ENCODE peak calls at places on chromosomes 4 and X, in five cellular contexts. One of them, this sample, is unnamed.

GRCh38 chrX:153420851-153421599 is 9.8 kb downstream of the ZFP92 start:
- DNase-seq in OCI-LY7: no peak
- DNase-seq in suprapubic skin: no peak
- DNase-seq in stomach: no peak
- DNase-seq in effector memory CD4-positive, alpha-beta T cell: no peak
- DNase-seq in this sample: no peak

GRCh38 chr4:87832669-87833068 is at the start of gene MEPE:
- DNase-seq in effector memory CD4-positive, alpha-beta T cell: no peak
- DNase-seq in suprapubic skin: no peak
- DNase-seq in stomach: no peak
- DNase-seq in OCI-LY7: no peak
- DNase-seq in this sample: no peak

GRCh38 chrX:11423362-11423818 is 130.2 kb downstream of the AMELX start:
- DNase-seq in stomach: peak; percentile 29
- DNase-seq in suprapubic skin: no peak
- DNase-seq in OCI-LY7: peak; percentile 21
- DNase-seq in effector memory CD4-positive, alpha-beta T cell: no peak
- DNase-seq in this sample: no peak

GRCh38 chrX:102892103-102892502 is 45.0 kb upstream of the RAB40AL start:
- DNase-seq in stomach: no peak
- DNase-seq in OCI-LY7: no peak
- DNase-seq in effector memory CD4-positive, alpha-beta T cell: no peak
- DNase-seq in suprapubic skin: no peak
- DNase-seq in this sample: no peak

GRCh38 chrX:102008901-102009300 is 77.1 kb upstream of the ZMAT1 start:
- DNase-seq in effector memory CD4-positive, alpha-beta T cell: no peak
- DNase-seq in suprapubic skin: no peak
- DNase-seq in OCI-LY7: no peak
- DNase-seq in stomach: no peak
- DNase-seq in this sample: no peak

GRCh38 chr4:83255584-83255983 is 29.0 kb downstream of the COQ2 start:
- DNase-seq in OCI-LY7: no peak
- DNase-seq in stomach: no peak
- DNase-seq in effector memory CD4-positive, alpha-beta T cell: no peak
- DNase-seq in suprapubic skin: no peak
- DNase-seq in this sample: no peak

GRCh38 chr4:101199507-101200285 is 147.6 kb downstream of the PPP3CA start:
- DNase-seq in stomach: no peak
- DNase-seq in OCI-LY7: no peak
- DNase-seq in suprapubic skin: no peak
- DNase-seq in effector memory CD4-positive, alpha-beta T cell: no peak
- DNase-seq in this sample: no peak

GRCh38 chrX:9396930-9397329 is 67.9 kb upstream of the TBL1X start:
- DNase-seq in effector memory CD4-positive, alpha-beta T cell: no peak
- DNase-seq in OCI-LY7: no peak
- DNase-seq in stomach: no peak
- DNase-seq in suprapubic skin: no peak
- DNase-seq in this sample: no peak

GRCh38 chr4:95984081-95984480 is 144.2 kb downstream of the PDHA2 start:
- DNase-seq in OCI-LY7: no peak
- DNase-seq in effector memory CD4-positive, alpha-beta T cell: no peak
- DNase-seq in suprapubic skin: no peak
- DNase-seq in stomach: no peak
- DNase-seq in this sample: no peak

GRCh38 chrX:155563099-155563498 is 49.7 kb downstream of the TMLHE start:
- DNase-seq in OCI-LY7: no peak
- DNase-seq in suprapubic skin: no peak
- DNase-seq in effector memory CD4-positive, alpha-beta T cell: no peak
- DNase-seq in stomach: no peak
- DNase-seq in this sample: no peak

GRCh38 chrX:2610246-2611170 is 80.6 kb upstream of the CD99 start:
- DNase-seq in effector memory CD4-positive, alpha-beta T cell: no peak
- DNase-seq in OCI-LY7: no peak
- DNase-seq in stomach: no peak
- DNase-seq in suprapubic skin: no peak
- DNase-seq in this sample: no peak

GRCh38 chr4:55055529-55055928 is 69.9 kb downstream of the KDR start:
- DNase-seq in OCI-LY7: no peak
- DNase-seq in stomach: no peak
- DNase-seq in effector memory CD4-positive, alpha-beta T cell: no peak
- DNase-seq in suprapubic skin: no peak
- DNase-seq in this sample: no peak

GRCh38 chrX:41116948-41117347 is 31.7 kb downstream of the USP9X start:
- DNase-seq in suprapubic skin: no peak
- DNase-seq in OCI-LY7: peak; percentile 39
- DNase-seq in effector memory CD4-positive, alpha-beta T cell: no peak
- DNase-seq in stomach: no peak
- DNase-seq in this sample: no peak

GRCh38 chr4:142446965-142447474 is 399.1 kb downstream of the INPP4B start:
- DNase-seq in stomach: no peak
- DNase-seq in suprapubic skin: no peak
- DNase-seq in OCI-LY7: no peak
- DNase-seq in effector memory CD4-positive, alpha-beta T cell: no peak
- DNase-seq in this sample: no peak

GRCh38 chrX:333611-334311 is 15.2 kb upstream of the GTPBP6 start:
- DNase-seq in stomach: no peak
- DNase-seq in suprapubic skin: no peak
- DNase-seq in OCI-LY7: no peak
- DNase-seq in effector memory CD4-positive, alpha-beta T cell: no peak
- DNase-seq in this sample: no peak

GRCh38 chrX:19846995-19847790 is 40.2 kb downstream of the SH3KBP1 start:
- DNase-seq in effector memory CD4-positive, alpha-beta T cell: no peak
- DNase-seq in stomach: no peak
- DNase-seq in OCI-LY7: no peak
- DNase-seq in suprapubic skin: no peak
- DNase-seq in this sample: peak; percentile 57

GRCh38 chr4:88799900-88800299 is 102.3 kb upstream of the NAP1L5 start:
- DNase-seq in stomach: no peak
- DNase-seq in suprapubic skin: no peak
- DNase-seq in OCI-LY7: no peak
- DNase-seq in effector memory CD4-positive, alpha-beta T cell: no peak
- DNase-seq in this sample: no peak

GRCh38 chrX:65871671-65872311 is 168.1 kb downstream of the VSIG4 start:
- DNase-seq in suprapubic skin: no peak
- DNase-seq in OCI-LY7: peak; percentile 20
- DNase-seq in stomach: no peak
- DNase-seq in effector memory CD4-positive, alpha-beta T cell: no peak
- DNase-seq in this sample: no peak

GRCh38 chrX:54923376-54923775 is 2.8 kb downstream of the TRO start:
- DNase-seq in effector memory CD4-positive, alpha-beta T cell: no peak
- DNase-seq in stomach: no peak
- DNase-seq in OCI-LY7: no peak
- DNase-seq in suprapubic skin: no peak
- DNase-seq in this sample: no peak

GRCh38 chrX:12421918-12422317 is 283.6 kb downstream of the FRMPD4 start:
- DNase-seq in suprapubic skin: no peak
- DNase-seq in OCI-LY7: no peak
- DNase-seq in effector memory CD4-positive, alpha-beta T cell: no peak
- DNase-seq in stomach: no peak
- DNase-seq in this sample: no peak

GRCh38 chrX:100404851-100405250 is 5.2 kb downstream of the PCDH19 start:
- DNase-seq in stomach: no peak
- DNase-seq in suprapubic skin: no peak
- DNase-seq in effector memory CD4-positive, alpha-beta T cell: no peak
- DNase-seq in OCI-LY7: no peak
- DNase-seq in this sample: no peak
- H3K4me3 ChIP-seq in stomach: no peak overlapping the region
- H3K4me3 ChIP-seq in suprapubic skin: no peak overlapping the region
- H3K4me3 ChIP-seq in effector memory CD4-positive, alpha-beta T cell: no peak overlapping the region
- H3K4me3 ChIP-seq in OCI-LY7: no peak overlapping the region
- H3K4me3 ChIP-seq in this sample: no peak overlapping the region

GRCh38 chr4:110621839-110622751 is 782 bp downstream of the PITX2 start:
- DNase-seq in OCI-LY7: peak; percentile 36
- DNase-seq in stomach: no peak
- DNase-seq in effector memory CD4-positive, alpha-beta T cell: no peak
- DNase-seq in suprapubic skin: no peak
- DNase-seq in this sample: peak; percentile 66

GRCh38 chr4:110621328-110621812 is 1.5 kb downstream of the PITX2 start:
- DNase-seq in stomach: no peak
- DNase-seq in OCI-LY7: peak; percentile 32
- DNase-seq in suprapubic skin: no peak
- DNase-seq in effector memory CD4-positive, alpha-beta T cell: no peak
- DNase-seq in this sample: no peak

GRCh38 chr4:110619001-110619350 is 3.9 kb downstream of the PITX2 start:
- DNase-seq in effector memory CD4-positive, alpha-beta T cell: no peak
- DNase-seq in OCI-LY7: no peak
- DNase-seq in stomach: no peak
- DNase-seq in suprapubic skin: no peak
- DNase-seq in this sample: no peak

GRCh38 chr4:110619401-110620247 is 3.3 kb downstream of the PITX2 start:
- DNase-seq in stomach: no peak
- DNase-seq in effector memory CD4-positive, alpha-beta T cell: no peak
- DNase-seq in OCI-LY7: no peak
- DNase-seq in suprapubic skin: no peak
- DNase-seq in this sample: no peak

GRCh38 chr4:110620352-110621327 is 2.2 kb downstream of the PITX2 start:
- DNase-seq in stomach: no peak
- DNase-seq in OCI-LY7: peak; percentile 67
- DNase-seq in suprapubic skin: no peak
- DNase-seq in effector memory CD4-positive, alpha-beta T cell: no peak
- DNase-seq in this sample: peak; percentile 63
- H3K4me3 ChIP-seq in stomach: peak overlapping the region; percentile 44
- H3K4me3 ChIP-seq in OCI-LY7: peak overlapping the region; percentile 75
- H3K4me3 ChIP-seq in suprapubic skin: peak overlapping the region; percentile 54
- H3K4me3 ChIP-seq in effector memory CD4-positive, alpha-beta T cell: peak overlapping the region; percentile 29
- H3K4me3 ChIP-seq in this sample: peak overlapping the region; percentile 77

DNA sequence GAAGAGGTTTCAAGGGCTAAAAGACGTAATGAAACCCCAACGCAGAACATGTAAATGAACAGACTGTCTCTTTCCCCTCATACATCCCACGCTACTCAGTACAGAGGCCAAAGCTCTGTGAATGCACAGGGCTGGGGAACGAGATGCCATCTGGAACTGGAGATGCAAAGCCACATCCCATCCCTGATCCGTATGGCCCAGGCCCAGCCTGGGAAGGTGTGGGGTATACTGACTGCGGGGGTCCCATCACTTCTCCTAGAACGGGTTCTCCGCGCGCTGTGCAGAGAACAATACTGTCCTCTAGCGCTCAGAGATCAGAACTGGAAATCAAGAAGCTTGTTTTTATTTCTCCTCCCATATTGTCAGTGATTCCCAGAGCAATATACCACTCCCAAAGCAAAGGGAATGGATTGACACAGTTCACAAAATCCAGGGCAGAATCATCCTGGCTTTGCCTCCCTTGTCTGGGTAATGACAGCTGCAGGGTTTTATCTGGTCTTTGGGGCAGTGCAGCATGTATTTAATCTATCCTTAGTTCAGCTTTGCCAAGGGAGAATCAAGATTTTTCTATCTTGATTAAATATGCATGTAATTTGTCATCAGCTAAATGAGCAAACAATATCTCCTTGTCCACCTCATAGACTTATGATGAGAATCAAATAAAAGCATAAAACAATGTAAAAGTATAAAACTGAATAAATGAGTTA is 47.3 kb upstream of the TLR3 start:
- DNase-seq in OCI-LY7: peak; percentile 44
- DNase-seq in suprapubic skin: no peak
- DNase-seq in effector memory CD4-positive, alpha-beta T cell: no peak
- DNase-seq in stomach: no peak
- DNase-seq in this sample: no peak
- H3K4me3 ChIP-seq in OCI-LY7: no peak overlapping the region
- H3K4me3 ChIP-seq in suprapubic skin: no peak overlapping the region
- H3K4me3 ChIP-seq in effector memory CD4-positive, alpha-beta T cell: no peak overlapping the region
- H3K4me3 ChIP-seq in stomach: no peak overlapping the region
- H3K4me3 ChIP-seq in this sample: peak overlapping the region; percentile 58

GRCh38 chrX:119228506-119229290 is 7.4 kb upstream of the PGRMC1 start:
- DNase-seq in stomach: no peak
- DNase-seq in OCI-LY7: no peak
- DNase-seq in effector memory CD4-positive, alpha-beta T cell: no peak
- DNase-seq in suprapubic skin: no peak
- DNase-seq in this sample: no peak
- H3K4me3 ChIP-seq in stomach: no peak overlapping the region
- H3K4me3 ChIP-seq in OCI-LY7: no peak overlapping the region
- H3K4me3 ChIP-seq in effector memory CD4-positive, alpha-beta T cell: no peak overlapping the region
- H3K4me3 ChIP-seq in suprapubic skin: no peak overlapping the region
- H3K4me3 ChIP-seq in this sample: no peak overlapping the region

DNA sequence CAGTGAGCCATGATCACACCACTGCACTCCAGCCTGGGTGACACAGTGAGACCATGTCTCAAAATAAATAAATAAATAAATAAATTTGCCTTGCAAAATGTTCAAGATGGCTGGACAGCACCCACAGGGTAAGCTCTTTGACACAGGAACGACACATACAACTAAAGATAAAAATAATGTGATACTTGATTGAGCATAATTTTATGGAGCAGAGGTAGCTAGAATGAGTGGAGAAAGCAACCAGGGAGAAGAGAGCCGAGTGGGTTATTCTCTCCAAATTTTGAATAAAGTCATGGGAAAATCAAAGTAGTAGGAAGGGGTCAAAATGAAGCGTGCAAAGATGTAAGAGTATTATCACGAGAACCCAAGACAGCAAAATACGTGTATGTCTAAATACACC is 121.5 kb downstream of the IRF2 start:
- DNase-seq in effector memory CD4-positive, alpha-beta T cell: no peak
- DNase-seq in stomach: no peak
- DNase-seq in OCI-LY7: no peak
- DNase-seq in suprapubic skin: no peak
- DNase-seq in this sample: no peak
- H3K4me3 ChIP-seq in effector memory CD4-positive, alpha-beta T cell: no peak overlapping the region
- H3K4me3 ChIP-seq in stomach: no peak overlapping the region
- H3K4me3 ChIP-seq in OCI-LY7: no peak overlapping the region
- H3K4me3 ChIP-seq in suprapubic skin: no peak overlapping the region
- H3K4me3 ChIP-seq in this sample: no peak overlapping the region

GRCh38 chr4:136320471-136320813 is 1211.9 kb downstream of the PCDH18 start:
- DNase-seq in stomach: no peak
- DNase-seq in OCI-LY7: no peak
- DNase-seq in suprapubic skin: no peak
- DNase-seq in effector memory CD4-positive, alpha-beta T cell: no peak
- DNase-seq in this sample: no peak
- H3K4me3 ChIP-seq in stomach: no peak overlapping the region
- H3K4me3 ChIP-seq in OCI-LY7: no peak overlapping the region
- H3K4me3 ChIP-seq in suprapubic skin: no peak overlapping the region
- H3K4me3 ChIP-seq in effector memory CD4-positive, alpha-beta T cell: no peak overlapping the region
- H3K4me3 ChIP-seq in this sample: no peak overlapping the region

DNA sequence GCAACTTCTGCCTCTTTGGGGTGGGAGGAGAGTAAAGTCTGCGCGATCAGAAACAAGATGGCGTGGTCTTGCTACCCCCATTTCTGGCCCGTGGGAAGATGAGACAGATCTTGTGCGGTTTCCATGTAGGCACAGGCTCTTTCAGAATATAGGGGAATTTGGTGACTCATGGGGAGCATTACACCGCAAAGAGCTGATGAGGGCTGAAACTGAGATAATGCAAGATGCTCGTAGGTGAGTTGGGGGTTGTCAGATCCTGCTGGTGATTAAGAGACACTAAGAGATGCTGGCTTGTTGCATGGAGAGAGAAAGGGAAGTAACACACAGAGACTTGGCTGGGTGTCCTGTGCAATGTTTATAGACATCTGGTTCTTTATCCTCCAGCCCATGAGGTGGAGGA is 1.5 kb downstream of the EVC start:
- DNase-seq in suprapubic skin: no peak
- DNase-seq in OCI-LY7: no peak
- DNase-seq in effector memory CD4-positive, alpha-beta T cell: no peak
- DNase-seq in stomach: no peak
- DNase-seq in this sample: no peak
- H3K4me3 ChIP-seq in suprapubic skin: peak overlapping the region; percentile 62
- H3K4me3 ChIP-seq in OCI-LY7: no peak overlapping the region
- H3K4me3 ChIP-seq in effector memory CD4-positive, alpha-beta T cell: no peak overlapping the region
- H3K4me3 ChIP-seq in stomach: peak overlapping the region; percentile 58
- H3K4me3 ChIP-seq in this sample: peak overlapping the region; percentile 86

This sample was measured in coronary artery.